ENCODE peak calls at places on chromosomes 4 and X, in ten cellular contexts. H is naive thymus-derived CD4-positive, alpha-beta T cell; N is iPS DF 6.9; E is GM23338; I is K562; Q is uterus; M is heart left ventricle; P is kidney epithelial cell; T is adipocyte; X is lung. Z is an unnamed sample. For H3K36me3 and H3K27me3, the result is how much of the 10 kb centered on the place peaks cover.

GRCh38 chrX:64977830-64978229 is 1.6 kb upstream of the ZC4H2 start:
- DNase-seq in Q (no peak), M (no peak), N (no peak), H (no peak), T (no peak), X (no peak), E (no peak), I (no peak), P (no peak), Z (no peak)

GRCh38 chrX:39896951-39897740 is 200.6 kb downstream of the BCOR start:
- DNase-seq in N (no peak), H (no peak), P (no peak), T (peak), I (peak), Q (no peak), X (peak), E (peak), M (peak), Z (peak)

GRCh38 chr4:67762091-67762490 is 7.9 kb upstream of the GNRHR start:
- DNase-seq in P (no peak), E (no peak), N (no peak), Q (no peak), M (no peak), H (no peak), T (peak), I (no peak), X (no peak), Z (no peak)

GRCh38 chrX:46573896-46574336 is 351 bp downstream of the CHST7 start:
- DNase-seq in P (no peak), E (peak), X (peak), Q (peak), I (no peak), H (no peak), T (peak), M (peak), N (no peak), Z (peak)

GRCh38 chr4:26248647-26249046 is 72.2 kb upstream of the RBPJ start:
- DNase-seq in T (peak), Q (peak), X (no peak), H (no peak), N (no peak), I (no peak), E (no peak), P (no peak), M (peak), Z (no peak)

GRCh38 chrX:1593286-1594271 is 2.2 kb downstream of the AKAP17A start:
- DNase-seq in X (no peak), I (no peak), M (no peak), T (peak), E (no peak), Q (no peak), P (no peak), N (no peak), H (no peak), Z (peak)

GRCh38 chr4:19987746-19988145 is 264.0 kb upstream of the SLIT2 start:
- DNase-seq in P (no peak), X (no peak), Q (no peak), E (no peak), I (no peak), M (no peak), N (no peak), T (peak), H (no peak), Z (no peak)

GRCh38 chr4:11783588-11783987 is 354.9 kb upstream of the HS3ST1 start:
- DNase-seq in P (no peak), E (no peak), X (no peak), M (no peak), N (no peak), T (no peak), H (no peak), Q (no peak), I (no peak), Z (no peak)

GRCh38 chrX:81120936-81121351 is 80.8 kb downstream of the HMGN5 start:
- DNase-seq in P (peak), I (peak), M (peak), X (peak), E (peak), Q (peak), N (no peak), T (peak), H (peak), Z (peak)

GRCh38 chrX:49999048-49999447 is 76.7 kb downstream of the CLCN5 start:
- DNase-seq in H (no peak), M (no peak), N (no peak), I (no peak), P (no peak), E (no peak), T (no peak), Q (no peak), X (no peak), Z (no peak)

GRCh38 chrX:150162141-150162540 is 201.0 kb upstream of the MAMLD1 start:
- DNase-seq in E (no peak), M (no peak), N (no peak), H (no peak), I (no peak), T (no peak), P (no peak), Q (no peak), X (no peak), Z (no peak)

GRCh38 chr4:135365065-135365464 is 1163.5 kb upstream of the PABPC4L start:
- DNase-seq in X (no peak), E (no peak), I (no peak), M (no peak), T (peak), P (no peak), N (no peak), H (no peak), Q (no peak), Z (no peak)

GRCh38 chr4:16026155-16026761 is 57.6 kb downstream of the PROM1 start:
- DNase-seq in Q (peak), M (no peak), P (no peak), T (peak), I (peak), N (no peak), E (peak), X (no peak), H (peak), Z (peak)

GRCh38 chr4:24917076-24917856 is 4.4 kb upstream of the CCDC149 start:
- DNase-seq in P (no peak), T (no peak), I (no peak), Q (no peak), M (no peak), H (no peak), X (no peak), E (no peak), N (no peak), Z (peak)

GRCh38 chr4:173860079-173860478 is 330.1 kb upstream of the HAND2 start:
- DNase-seq in H (no peak), E (no peak), X (no peak), T (no peak), N (no peak), M (no peak), Q (no peak), I (no peak), P (peak), Z (no peak)

GRCh38 chrX:33252306-33252825 is 41.0 kb upstream of the DMD start:
- DNase-seq in T (no peak), M (no peak), N (no peak), E (peak), Q (no peak), X (no peak), H (no peak), I (no peak), P (no peak), Z (peak)

GRCh38 chr4:88162636-88163035 is 4.2 kb upstream of the ABCG2 start:
- DNase-seq in P (no peak), T (no peak), X (no peak), I (no peak), M (no peak), N (no peak), Q (no peak), H (no peak), E (no peak), Z (no peak)

GRCh38 chr4:25621027-25621930 is 34.4 kb upstream of the SLC34A2 start:
- DNase-seq in T (no peak), P (peak), E (no peak), N (no peak), H (no peak), I (no peak), Q (no peak), M (no peak), X (no peak), Z (no peak)

GRCh38 chrX:9037296-9037695 is 3.4 kb upstream of the FAM9B start:
- DNase-seq in P (no peak), Q (no peak), I (no peak), M (no peak), T (no peak), N (no peak), E (no peak), H (no peak), X (no peak), Z (no peak)

GRCh38 chr4:99861120-99861905 is 32.9 kb downstream of the LAMTOR3 start:
- DNase-seq in X (no peak), N (no peak), T (no peak), E (no peak), Q (no peak), I (no peak), M (no peak), H (no peak), P (no peak), Z (no peak)

GRCh38 chr4:155944516-155944915 is 9.2 kb downstream of the CTSO start:
- DNase-seq in P (no peak), N (no peak), Q (no peak), X (no peak), T (no peak), H (no peak), E (peak), I (no peak), M (no peak), Z (no peak)

GRCh38 chrX:155334486-155335316 is at the start of gene CLIC2:
- DNase-seq in T (peak), N (no peak), M (peak), Q (peak), I (peak), H (no peak), P (no peak), X (peak), E (no peak), Z (no peak)

GRCh38 chrX:123962006-123962485 is 540 bp downstream of the STAG2 start:
- DNase-seq in I (no peak), X (no peak), M (no peak), H (no peak), T (peak), E (peak), P (no peak), N (no peak), Q (no peak), Z (no peak)

GRCh38 chrX:66200855-66201795 is 37.1 kb downstream of the HEPH start:
- DNase-seq in N (no peak), P (no peak), M (no peak), T (peak), X (no peak), H (no peak), Q (no peak), I (no peak), E (peak), Z (no peak)

GRCh38 chr4:137587796-137588195 is 55.5 kb upstream of the PCDH18 start:
- DNase-seq in E (no peak), T (no peak), Q (no peak), M (no peak), N (no peak), I (no peak), X (no peak), H (no peak), P (no peak), Z (no peak)

GRCh38 chr4:143046454-143046853 is 138.3 kb upstream of the USP38 start:
- DNase-seq in N (no peak), M (no peak), P (no peak), T (no peak), H (no peak), I (no peak), X (no peak), E (no peak), Q (no peak), Z (no peak)

GRCh38 chrX:25125483-25125882 is 109.7 kb upstream of the ARX start:
- DNase-seq in M (no peak), X (no peak), T (no peak), H (no peak), I (no peak), Q (no peak), P (no peak), N (no peak), E (no peak), Z (no peak)

GRCh38 chrX:9324676-9325075 is 140.2 kb upstream of the TBL1X start:
- DNase-seq in I (no peak), N (no peak), T (no peak), Q (no peak), X (no peak), M (no peak), P (no peak), E (no peak), H (no peak), Z (no peak)

GRCh38 chr4:10482913-10483312 is 25.7 kb upstream of the ZNF518B start:
- DNase-seq in Q (no peak), E (no peak), M (no peak), T (no peak), H (no peak), I (no peak), X (no peak), N (no peak), P (no peak), Z (no peak)

GRCh38 chrX:153351981-153352380 is 18.0 kb downstream of the ZNF275 start:
- DNase-seq in X (no peak), Q (no peak), E (no peak), I (no peak), M (no peak), P (no peak), T (no peak), N (no peak), H (no peak), Z (no peak)

GRCh38 chrX:37825225-37825842 is 22.0 kb downstream of the DYNLT3 start:
- DNase-seq in T (peak), X (peak), M (peak), E (peak), P (no peak), Q (peak), I (peak), N (no peak), H (peak), Z (peak)

GRCh38 chr4:88528861-88529260 is 5.3 kb upstream of the PYURF start:
- DNase-seq in N (no peak), M (no peak), P (no peak), X (no peak), I (no peak), H (no peak), T (peak), Q (no peak), E (no peak), Z (no peak)

GRCh38 chr4:66187175-66187720 is 517.0 kb upstream of the EPHA5 start:
- DNase-seq in E (no peak), M (no peak), T (no peak), I (no peak), X (no peak), P (no peak), N (no peak), H (no peak), Q (no peak), Z (no peak)

GRCh38 chr4:120704529-120704928 is 218.0 kb downstream of the PRDM5 start:
- DNase-seq in M (no peak), E (no peak), P (no peak), I (no peak), N (no peak), X (no peak), H (no peak), T (no peak), Q (no peak), Z (no peak)

GRCh38 chrX:108270739-108271396 is 167.4 kb downstream of the COL4A6 start:
- DNase-seq in H (no peak), E (no peak), X (no peak), Q (peak), P (peak), I (no peak), N (no peak), M (no peak), T (peak), Z (no peak)

GRCh38 chr4:159344877-159345276 is 242.0 kb downstream of the RAPGEF2 start:
- DNase-seq in P (no peak), I (no peak), T (no peak), X (no peak), N (no peak), Q (no peak), H (no peak), M (no peak), E (no peak), Z (no peak)
- H3K36me3 ChIP-seq in P (under half), I (half or more), T (half or more), X (under half), N (under half), Q (under half), H (under half), M (half or more), E (under half), Z (under half)

DNA sequence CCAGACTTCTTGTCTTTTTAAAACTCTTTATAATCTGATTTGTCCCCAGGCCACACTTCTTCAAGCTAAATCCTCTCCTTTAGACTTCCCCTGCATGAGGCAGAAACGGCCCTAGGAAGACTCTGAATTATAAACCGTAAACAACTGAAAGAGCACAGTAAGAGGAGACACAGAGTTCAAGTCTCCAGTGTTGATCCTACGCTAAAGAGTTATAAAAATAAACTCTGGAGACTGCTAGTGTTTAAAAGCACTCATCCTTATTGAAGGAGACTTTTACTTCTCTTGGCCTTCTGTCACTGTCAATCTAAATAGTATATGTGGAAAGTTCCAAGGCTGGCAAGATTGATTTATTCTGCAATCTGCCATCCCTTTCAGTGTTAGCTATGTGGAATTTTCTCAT is 157.4 kb downstream of the CEP135 start:
- DNase-seq in Q (no peak), M (no peak), T (peak), X (no peak), I (no peak), N (no peak), E (no peak), H (no peak), P (no peak), Z (no peak)
- H3K4me3 ChIP-seq in Q (no peak), M (no peak), T (no peak), X (no peak), I (no peak), N (no peak), E (no peak), H (no peak), P (no peak), Z (no peak)

GRCh38 chr4:61199869-61200194 is 294 bp upstream of the ADGRL3 start:
- DNase-seq in H (no peak), X (no peak), P (no peak), M (no peak), T (no peak), Q (no peak), N (no peak), E (no peak), I (no peak), Z (no peak)
- H3K27me3 ChIP-seq in H (under half), X (under half), P (under half), M (under half), T (under half), Q (under half), N (under half), E (under half), I (under half), Z (under half)

GRCh38 chr4:56440983-56441382 is 4.9 kb downstream of the PAICS start:
- DNase-seq in M (no peak), E (no peak), I (no peak), X (no peak), N (no peak), T (no peak), Q (no peak), H (no peak), P (no peak), Z (no peak)
- H3K36me3 ChIP-seq in M (under half), E (half or more), I (half or more), X (under half), N (under half), T (under half), Q (under half), H (under half), P (under half), Z (under half)

GRCh38 chr4:3037957-3038451 is 36.3 kb downstream of the HTT-AS start:
- DNase-seq in H (no peak), X (no peak), Q (peak), E (no peak), M (peak), N (no peak), P (no peak), T (no peak), I (no peak), Z (no peak)
- H3K4me3 ChIP-seq in H (peak), X (no peak), Q (peak), E (no peak), M (peak), N (no peak), P (no peak), T (no peak), I (no peak), Z (no peak)

DNA sequence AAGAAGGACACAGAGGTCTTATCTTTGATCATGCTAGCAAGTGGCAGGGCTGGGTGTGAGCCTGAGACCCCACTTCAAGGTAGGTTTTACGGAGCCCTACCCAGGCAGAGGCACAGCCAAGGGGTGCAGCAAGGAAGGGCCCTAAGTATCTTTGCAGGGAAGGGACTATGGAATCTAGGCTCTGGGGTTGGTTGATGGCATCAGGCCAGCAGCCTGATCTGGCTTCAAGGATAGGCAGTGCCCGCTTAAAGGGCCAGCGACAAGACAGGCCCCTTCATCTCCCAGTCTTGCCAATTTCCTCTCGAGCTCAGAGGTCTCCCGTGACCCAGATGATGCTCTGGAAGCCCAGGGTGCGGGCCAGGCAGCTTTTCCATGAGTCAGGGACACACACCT is 5.8 kb downstream of the ABLIM2 start:
- DNase-seq in P (no peak), M (no peak), Q (no peak), E (no peak), T (no peak), H (no peak), I (no peak), N (no peak), X (no peak), Z (no peak)
- H3K27me3 ChIP-seq in P (under half), M (under half), Q (under half), E (under half), T (under half), H (under half), I (half or more), N (under half), X (under half), Z (under half)